ENCODE peak calls at places on chromosomes 4 and X, in seven cellular contexts. E is SK-N-SH, K is K562, W is HepG2, A is HCT116, O is H1, I is GM12878. L is an unnamed sample.

GRCh38 chrX:11887175-11887574 is 129.1 kb downstream of the MSL3 start:
- DNase-seq in E (no peak), K (no peak), W (no peak), A (no peak), O (no peak), I (no peak), L (no peak)

GRCh38 chrX:104309169-104309568 is 54.4 kb upstream of the ESX1 start:
- DNase-seq in E (no peak), K (no peak), W (no peak), A (no peak), O (no peak), I (no peak), L (no peak)

GRCh38 chr4:61294001-61294400 is 93.9 kb downstream of the ADGRL3 start:
- DNase-seq in E (no peak), K (no peak), W (no peak), A (no peak), O (no peak), I (no peak), L (no peak)

GRCh38 chr4:38861791-38862190 is 5.2 kb upstream of the TLR6 start:
- DNase-seq in E (no peak), K (no peak), W (no peak), A (no peak), O (no peak), I (no peak), L (no peak)

GRCh38 chr4:189126040-189126439 is 814.6 kb upstream of the FRG1 start:
- DNase-seq in E (no peak), K (no peak), W (no peak), A (no peak), O (no peak), I (no peak), L (no peak)

GRCh38 chrX:39969099-39969825 is 128.5 kb downstream of the BCOR start:
- DNase-seq in E (no peak), K (no peak), W (no peak), A (no peak), O (no peak), I (no peak), L (no peak)

GRCh38 chrX:129593137-129593536 is 53.1 kb downstream of the OCRL start:
- DNase-seq in E (no peak), K (peak), W (no peak), A (no peak), O (no peak), I (no peak), L (no peak)

GRCh38 chr4:130044788-130045531 is 949.0 kb downstream of the C4orf33 start:
- DNase-seq in E (no peak), K (no peak), W (no peak), A (no peak), O (no peak), I (no peak), L (no peak)

GRCh38 chrX:25561190-25561589 is 545.4 kb upstream of the ARX start:
- DNase-seq in E (no peak), K (no peak), W (no peak), A (no peak), O (no peak), I (no peak), L (no peak)

GRCh38 chrX:110944323-110944761 is 148.7 kb upstream of the CHRDL1 start:
- DNase-seq in E (peak), K (no peak), W (no peak), A (no peak), O (no peak), I (no peak), L (no peak)

GRCh38 chrX:66914082-66914481 is 275.2 kb upstream of the EDA2R start:
- DNase-seq in E (no peak), K (no peak), W (peak), A (no peak), O (no peak), I (no peak), L (peak)

GRCh38 chrX:31483336-31483735 is 411.5 kb upstream of the FTHL17 start:
- DNase-seq in E (no peak), K (no peak), W (no peak), A (no peak), O (no peak), I (no peak), L (no peak)

GRCh38 chr4:184385705-184386141 is 88.6 kb downstream of the IRF2 start:
- DNase-seq in E (no peak), K (no peak), W (peak), A (no peak), O (no peak), I (no peak), L (no peak)

GRCh38 chr4:184384810-184385557 is 89.4 kb downstream of the IRF2 start:
- DNase-seq in E (no peak), K (no peak), W (no peak), A (no peak), O (no peak), I (no peak), L (no peak)

GRCh38 chr4:184382189-184382846 is 92.0 kb downstream of the IRF2 start:
- DNase-seq in E (no peak), K (no peak), W (peak), A (no peak), O (no peak), I (peak), L (no peak)

GRCh38 chr4:184383497-184384055 is 90.8 kb downstream of the IRF2 start:
- DNase-seq in E (no peak), K (no peak), W (peak), A (peak), O (no peak), I (no peak), L (no peak)

GRCh38 chr4:184384056-184384809 is 90.1 kb downstream of the IRF2 start:
- DNase-seq in E (no peak), K (no peak), W (peak), A (no peak), O (no peak), I (peak), L (peak)
- TF ChIP-seq JUND in E (no peak), K (no peak), W (no peak), A (no peak), O (no peak), I (no peak), L (no peak)

GRCh38 chrX:19630776-19631707 is 115.7 kb upstream of the MAP3K15 start:
- DNase-seq in E (no peak), K (no peak), W (no peak), A (no peak), O (no peak), I (no peak), L (no peak)
- TF ChIP-seq JUND in E (no peak), K (no peak), W (no peak), A (no peak), O (no peak), I (no peak), L (no peak)

DNA sequence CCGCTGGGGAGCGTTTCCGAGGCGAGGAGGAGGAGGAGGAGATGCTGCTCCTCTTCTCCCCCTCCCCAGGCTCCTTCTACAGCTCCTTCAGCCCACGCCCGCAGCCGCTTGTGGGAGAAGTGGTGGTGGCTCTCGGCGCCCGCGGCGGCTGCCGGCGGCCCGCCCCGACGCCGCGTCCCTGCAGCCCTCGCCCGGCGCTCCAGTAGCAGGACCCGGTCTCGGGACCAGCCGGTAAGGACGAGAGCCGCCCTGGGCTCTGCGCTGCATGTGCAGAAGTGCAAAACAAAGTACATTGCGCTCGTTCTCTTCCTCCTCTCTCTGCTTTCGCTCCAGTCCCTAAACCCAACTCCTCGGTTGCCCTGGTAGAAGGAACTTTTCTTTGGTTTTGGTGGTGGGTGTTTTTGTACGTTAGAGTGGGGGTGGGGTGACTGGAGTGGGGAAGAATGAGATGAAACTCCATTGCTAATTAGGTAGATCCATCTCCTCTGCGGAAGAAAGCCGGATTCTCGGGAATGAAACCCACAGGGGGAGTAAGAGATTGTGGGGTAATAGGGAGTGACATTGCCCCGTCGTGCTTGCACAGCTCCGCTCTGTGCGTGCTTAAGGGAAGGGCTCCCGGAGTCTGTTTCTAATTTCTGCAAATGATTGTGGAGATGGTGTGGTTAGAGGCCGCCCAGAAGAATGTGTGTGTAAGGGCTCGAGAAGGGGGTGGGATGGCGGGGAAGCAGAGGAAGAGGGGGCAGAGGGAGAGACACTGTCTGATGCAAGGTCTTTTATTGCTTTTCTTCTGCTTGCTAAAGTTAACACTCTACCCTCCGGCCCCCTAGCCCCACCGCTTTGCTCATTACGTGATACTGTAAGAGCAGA is 677 bp downstream of the PTPN13 start:
- DNase-seq in E (peak), K (no peak), W (no peak), A (peak), O (no peak), I (no peak), L (no peak)
- TF ChIP-seq JUND in E (peak), K (no peak), W (no peak), A (no peak), O (no peak), I (no peak), L (no peak)

DNA sequence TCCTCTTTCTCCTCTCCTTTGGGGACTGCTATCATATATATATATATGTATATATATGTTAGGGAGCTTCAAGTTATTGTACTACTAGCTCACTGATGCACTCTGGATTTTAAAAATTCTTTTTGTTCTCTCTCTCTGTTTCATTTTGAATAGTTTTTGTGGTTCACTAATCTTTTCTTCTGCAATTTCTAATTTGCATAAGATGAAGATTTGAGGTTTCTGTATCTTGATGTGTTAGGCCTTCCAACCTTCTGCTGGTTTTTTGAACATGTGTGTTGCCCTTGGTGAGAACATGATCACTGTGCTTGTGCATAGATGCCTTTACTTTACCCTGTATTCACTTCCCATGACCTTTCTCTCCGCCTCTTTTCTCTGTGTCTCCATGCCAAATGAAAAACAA is 7.8 kb upstream of the ZNF718 start:
- DNase-seq in E (no peak), K (no peak), W (no peak), A (no peak), O (no peak), I (no peak), L (no peak)
- TF ChIP-seq JUND in E (no peak), K (no peak), W (no peak), A (no peak), O (no peak), I (no peak), L (no peak)

DNA sequence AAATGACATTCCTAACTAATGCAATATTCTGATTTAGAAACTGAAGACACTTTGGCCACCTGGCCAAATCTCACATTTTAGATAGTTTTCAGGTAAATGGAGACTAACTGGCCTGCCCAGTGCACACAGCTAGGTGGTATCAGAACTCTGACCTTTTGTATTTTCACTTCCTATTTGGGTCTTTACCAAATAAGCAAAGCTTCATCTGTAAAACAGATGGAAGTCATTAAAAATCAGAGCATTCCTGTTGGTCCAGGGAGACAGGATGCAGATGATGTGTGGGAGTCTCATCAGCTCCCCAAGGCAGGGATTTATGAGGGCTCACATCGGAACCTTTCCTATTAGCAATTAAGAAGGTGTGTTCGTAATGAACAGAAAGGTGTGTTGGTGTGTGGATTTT is 57.7 kb downstream of the ARHGAP10 start:
- DNase-seq in E (peak), K (no peak), W (no peak), A (no peak), O (no peak), I (no peak), L (no peak)
- TF ChIP-seq JUND in E (no peak), K (no peak), W (no peak), A (no peak), O (no peak), I (no peak), L (no peak)

GRCh38 chrX:18650662-18651061 is 21.2 kb downstream of the RS1 start:
- DNase-seq in E (no peak), K (no peak), W (no peak), A (no peak), O (no peak), I (no peak), L (no peak)

GRCh38 chrX:18643853-18644252 is 28.1 kb downstream of the RS1 start:
- DNase-seq in E (no peak), K (no peak), W (peak), A (no peak), O (no peak), I (no peak), L (no peak)

GRCh38 chrX:18652636-18653035 is 19.3 kb downstream of the RS1 start:
- DNase-seq in E (peak), K (no peak), W (no peak), A (no peak), O (no peak), I (no peak), L (peak)

GRCh38 chrX:18654873-18655836 is 16.8 kb downstream of the RS1 start:
- DNase-seq in E (no peak), K (no peak), W (peak), A (no peak), O (no peak), I (no peak), L (peak)

DNA sequence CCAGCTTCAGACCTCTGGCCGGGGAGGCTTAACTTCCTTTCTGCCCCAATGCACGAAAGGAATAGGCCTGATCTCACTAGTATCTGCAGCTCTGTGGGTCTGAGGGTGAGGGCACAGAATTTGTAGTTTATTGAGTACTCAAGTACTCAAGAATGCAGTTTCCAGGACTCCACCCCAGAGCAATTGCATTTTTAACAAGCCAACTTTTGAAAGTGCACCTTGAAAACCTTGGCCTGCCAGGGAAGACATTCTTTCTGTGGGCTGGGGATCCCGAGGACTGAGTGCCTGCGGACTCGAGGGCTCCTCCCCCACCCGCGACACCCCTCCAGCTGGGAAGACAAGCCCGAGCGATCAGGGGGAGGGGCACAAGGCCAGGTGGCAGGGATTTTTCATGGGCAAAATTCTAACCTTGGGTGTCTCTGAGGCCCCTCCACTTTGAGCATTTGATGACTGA is 22.4 kb downstream of the RS1 start:
- DNase-seq in E (no peak), K (no peak), W (no peak), A (no peak), O (no peak), I (no peak), L (no peak)
- TF ChIP-seq JUND in E (no peak), K (no peak), W (no peak), A (no peak), O (no peak), I (no peak), L (no peak)

GRCh38 chrX:53074987-53075386 is 7.2 kb upstream of the TSPYL2 start:
- DNase-seq in E (no peak), K (no peak), W (no peak), A (no peak), O (no peak), I (no peak), L (no peak)
- TF ChIP-seq JUND in E (no peak), K (peak), W (no peak), A (peak), O (no peak), I (no peak), L (no peak)

GRCh38 chr4:108811486-108811885 is 48.6 kb upstream of the ETNPPL start:
- DNase-seq in E (no peak), K (no peak), W (no peak), A (no peak), O (no peak), I (no peak), L (no peak)

GRCh38 chr4:108804648-108805273 is 41.9 kb upstream of the ETNPPL start:
- DNase-seq in E (no peak), K (no peak), W (no peak), A (no peak), O (no peak), I (no peak), L (peak)

GRCh38 chr4:108814327-108814726 is 51.5 kb upstream of the ETNPPL start:
- DNase-seq in E (no peak), K (no peak), W (no peak), A (no peak), O (no peak), I (no peak), L (no peak)

GRCh38 chr4:108813261-108813660 is 50.4 kb upstream of the ETNPPL start:
- DNase-seq in E (no peak), K (no peak), W (no peak), A (no peak), O (no peak), I (no peak), L (no peak)

GRCh38 chr4:108810087-108810486 is 47.2 kb upstream of the ETNPPL start:
- DNase-seq in E (no peak), K (no peak), W (no peak), A (no peak), O (no peak), I (no peak), L (no peak)
- TF ChIP-seq JUND in E (no peak), K (no peak), W (no peak), A (no peak), O (no peak), I (no peak), L (no peak)

GRCh38 chr4:17788956-17789355 is 7.5 kb upstream of the FAM184B start:
- DNase-seq in E (no peak), K (no peak), W (no peak), A (no peak), O (no peak), I (no peak), L (no peak)

GRCh38 chr4:17786567-17786966 is 5.1 kb upstream of the FAM184B start:
- DNase-seq in E (no peak), K (no peak), W (no peak), A (no peak), O (no peak), I (no peak), L (no peak)

GRCh38 chr4:17785858-17786257 is 4.4 kb upstream of the FAM184B start:
- DNase-seq in E (no peak), K (no peak), W (no peak), A (no peak), O (no peak), I (no peak), L (no peak)

GRCh38 chr4:17781831-17782287 is 438 bp upstream of the FAM184B start:
- DNase-seq in E (no peak), K (no peak), W (no peak), A (no peak), O (no peak), I (no peak), L (no peak)

DNA sequence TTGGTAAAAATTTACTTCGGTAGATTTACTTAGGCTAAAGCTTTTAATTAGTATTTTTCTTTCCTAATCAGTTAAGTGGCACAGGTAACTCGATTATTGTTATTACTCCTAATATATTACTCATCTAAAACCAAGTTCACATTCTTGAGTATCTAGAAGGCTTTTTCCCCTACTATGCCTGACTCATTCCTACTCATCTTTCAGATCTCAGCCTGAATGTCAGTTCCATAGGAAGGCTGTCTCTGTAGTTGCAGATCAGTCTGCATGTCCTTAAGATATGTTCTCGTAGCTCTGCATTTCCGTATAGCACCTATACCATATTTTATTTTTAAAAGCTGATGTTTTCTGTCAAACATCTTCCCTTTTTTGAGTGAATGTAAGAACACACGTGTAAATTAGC is 5.9 kb upstream of the FAM184B start:
- DNase-seq in E (no peak), K (no peak), W (no peak), A (no peak), O (no peak), I (no peak), L (no peak)
- TF ChIP-seq JUND in E (peak), K (no peak), W (no peak), A (no peak), O (no peak), I (no peak), L (no peak)

DNA sequence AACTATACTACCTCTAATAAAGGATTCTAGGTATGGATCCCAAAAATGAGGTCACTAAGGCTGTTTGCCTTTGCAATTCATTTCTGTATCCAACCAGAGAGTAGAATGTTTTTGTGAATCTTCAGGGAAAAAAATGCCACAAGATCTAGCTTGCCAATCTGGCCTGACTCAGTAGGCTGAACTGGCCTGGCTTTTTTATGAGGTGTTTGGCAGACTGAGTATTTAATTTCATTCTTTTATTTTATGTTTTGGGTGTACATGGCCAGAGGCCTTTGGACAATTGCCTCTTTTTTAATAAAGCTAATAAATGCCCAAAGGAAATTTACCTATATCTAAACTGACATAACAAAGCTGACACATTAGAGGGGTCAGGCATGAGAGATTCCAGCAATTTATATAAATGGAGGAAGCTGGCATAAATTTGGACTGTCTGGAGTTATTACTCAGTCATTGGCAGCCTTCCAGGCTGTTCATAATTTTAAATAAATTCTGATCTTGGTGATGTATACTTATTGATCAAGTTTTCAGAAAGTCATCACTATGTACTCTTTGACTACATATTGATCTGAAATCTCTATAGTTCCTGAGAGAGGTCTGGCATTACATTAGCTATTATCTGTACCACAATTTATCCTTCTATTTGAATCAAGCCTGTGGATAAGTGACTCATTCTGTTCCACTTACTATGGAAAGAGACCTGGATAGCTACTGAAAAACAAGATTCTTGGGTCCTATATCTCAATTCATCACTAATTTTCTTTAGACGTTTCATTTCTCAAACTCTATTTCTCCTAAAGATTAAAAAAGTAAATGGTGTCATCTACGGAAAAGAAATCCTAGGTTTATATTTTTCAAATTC is 376.3 kb upstream of the NOCT start:
- DNase-seq in E (peak), K (no peak), W (no peak), A (no peak), O (no peak), I (no peak), L (no peak)
- TF ChIP-seq JUND in E (no peak), K (no peak), W (no peak), A (no peak), O (no peak), I (no peak), L (no peak)